ENCODE peak calls at places on chromosomes 5 and 9, in ten cellular contexts. A, W, N, E, M, Y, O, P, R and G are unnamed samples.

GRCh38 chr5:65978251-65978650 is 51.9 kb downstream of the ERBIN start:
- DNase-seq in Y (no peak), R (no peak), P (no peak), E (no peak), M (no peak), O (no peak), A (no peak), W (no peak), N (no peak), G (no peak)

GRCh38 chr9:76456202-76456926 is 2.6 kb upstream of the GCNT1 start:
- DNase-seq in O (peak; percentile 78), N (peak; percentile 89), M (no peak), A (no peak), R (peak; percentile 90), P (peak; percentile 41), W (no peak), E (no peak), Y (no peak), G (peak; percentile 14)

GRCh38 chr5:146828385-146828784 is 50.2 kb downstream of the PPP2R2B start:
- DNase-seq in E (no peak), A (no peak), P (no peak), O (no peak), W (no peak), M (no peak), Y (no peak), N (no peak), R (no peak), G (peak; percentile 65)

GRCh38 chr9:129613520-129614175 is 7.3 kb downstream of the C9orf50 start:
- DNase-seq in W (peak; percentile 80), R (peak; percentile 47), E (peak; percentile 50), N (no peak), Y (no peak), A (peak; percentile 73), M (no peak), O (no peak), P (no peak), G (no peak)

GRCh38 chr9:128714586-128715435 is 9.1 kb downstream of the ZDHHC12 start:
- DNase-seq in A (no peak), N (no peak), O (no peak), M (peak; percentile 14), E (peak; percentile 43), Y (no peak), W (peak; percentile 21), P (no peak), R (no peak), G (no peak)

GRCh38 chr9:108103294-108103693 is 613.7 kb upstream of the KLF4 start:
- DNase-seq in P (no peak), A (no peak), M (no peak), N (no peak), O (no peak), W (no peak), E (no peak), Y (no peak), R (no peak), G (peak; percentile 23)

GRCh38 chr5:163579729-163580128 is 74.3 kb downstream of the MAT2B start:
- DNase-seq in N (no peak), P (no peak), M (no peak), Y (no peak), R (no peak), W (no peak), O (no peak), E (no peak), A (no peak), G (no peak)

GRCh38 chr9:103361906-103362305 is 366.8 kb downstream of the CYLC2 start:
- DNase-seq in O (no peak), Y (no peak), W (no peak), E (no peak), M (no peak), R (no peak), P (no peak), N (no peak), A (no peak), G (no peak)

GRCh38 chr9:73515216-73515615 is 363.6 kb downstream of the ANXA1 start:
- DNase-seq in W (no peak), P (no peak), R (no peak), Y (no peak), E (no peak), N (no peak), A (no peak), M (no peak), O (no peak), G (no peak)

GRCh38 chr5:166880456-166880855 is 1411.0 kb upstream of the WWC1 start:
- DNase-seq in Y (no peak), R (no peak), M (no peak), O (no peak), P (no peak), E (no peak), N (no peak), A (no peak), W (no peak), G (no peak)

GRCh38 chr5:37774912-37775483 is 64.8 kb downstream of the GDNF start:
- DNase-seq in W (no peak), A (no peak), O (no peak), M (no peak), P (no peak), Y (no peak), R (no peak), N (peak; percentile 13), E (no peak), G (no peak)

GRCh38 chr9:12785251-12785880 is 10.5 kb downstream of the LURAP1L start:
- DNase-seq in P (no peak), N (no peak), W (peak; percentile 69), M (peak; percentile 61), E (peak; percentile 67), O (no peak), A (no peak), Y (peak; percentile 63), R (peak; percentile 53), G (no peak)

GRCh38 chr5:67221487-67222242 is 25.1 kb upstream of the CD180 start:
- DNase-seq in Y (no peak), A (no peak), E (no peak), N (no peak), M (no peak), W (no peak), O (no peak), P (peak; percentile 38), R (no peak), G (peak; percentile 71)

GRCh38 chr5:79508794-79509193 is 5.1 kb downstream of the HOMER1 start:
- DNase-seq in E (no peak), R (no peak), P (no peak), A (no peak), N (no peak), O (no peak), W (no peak), M (no peak), Y (no peak), G (no peak)

GRCh38 chr5:157820593-157821252 is 38.2 kb downstream of the CLINT1 start:
- DNase-seq in O (peak; percentile 46), E (no peak), R (peak; percentile 27), N (peak; percentile 64), M (no peak), A (no peak), W (no peak), Y (no peak), P (peak; percentile 27), G (peak; percentile 70)

GRCh38 chr5:33641722-33642505 is 201.1 kb downstream of the TARS1 start:
- DNase-seq in A (no peak), E (peak; percentile 30), Y (no peak), M (no peak), P (no peak), R (no peak), N (no peak), O (no peak), W (no peak), G (no peak)

GRCh38 chr5:84628918-84629317 is 244.2 kb upstream of the EDIL3 start:
- DNase-seq in Y (no peak), P (no peak), M (no peak), A (no peak), O (no peak), E (no peak), W (no peak), R (no peak), N (no peak), G (no peak)

GRCh38 chr5:17222679-17223078 is 5.2 kb downstream of the BASP1 start:
- DNase-seq in N (no peak), O (no peak), P (no peak), E (no peak), R (no peak), Y (no peak), M (no peak), A (no peak), W (no peak), G (peak; percentile 34)
- H3K4me1 ChIP-seq in N (no peaks in the 10 kb centered on the region), O (peaks cover 63% of the 10 kb centered on the region), P (no peaks in the 10 kb centered on the region), E (no peaks in the 10 kb centered on the region), R (peaks cover 10% of the 10 kb centered on the region), Y (peaks cover 10% of the 10 kb centered on the region), M (peaks cover 7% of the 10 kb centered on the region), A (no peaks in the 10 kb centered on the region), W (no peaks in the 10 kb centered on the region), G (peaks cover 25% of the 10 kb centered on the region)

GRCh38 chr9:113573959-113574352 is 110.4 kb downstream of the RGS3 start:
- DNase-seq in P (no peak), R (no peak), O (no peak), A (no peak), W (no peak), Y (no peak), N (no peak), E (no peak), M (no peak), G (no peak)
- H3K27me3 ChIP-seq in P (no peaks in the 10 kb centered on the region), R (no peaks in the 10 kb centered on the region), O (no peaks in the 10 kb centered on the region), A (no peaks in the 10 kb centered on the region), W (no peaks in the 10 kb centered on the region), Y (no peaks in the 10 kb centered on the region), N (no peaks in the 10 kb centered on the region), E (no peaks in the 10 kb centered on the region), M (no peaks in the 10 kb centered on the region), G (no peaks in the 10 kb centered on the region)

GRCh38 chr5:159240301-159240870 is 22.7 kb upstream of the UBLCP1 start:
- DNase-seq in Y (no peak), E (no peak), O (peak; percentile 98), R (no peak), P (no peak), W (no peak), A (no peak), N (no peak), M (no peak), G (no peak)
- H3K4me3 ChIP-seq in Y (no peak overlapping the region), E (no peak overlapping the region), O (no peak overlapping the region), R (no peak overlapping the region), P (no peak overlapping the region), W (no peak overlapping the region), A (no peak overlapping the region), N (no peak overlapping the region), M (no peak overlapping the region), G (no peak overlapping the region)

GRCh38 chr9:114386361-114386885 is 1.4 kb downstream of the AKNA start:
- DNase-seq in R (no peak), P (no peak), N (no peak), O (no peak), A (no peak), Y (no peak), W (no peak), E (no peak), M (no peak), G (no peak)

GRCh38 chr9:114388764-114389375 is 1.1 kb upstream of the AKNA start:
- DNase-seq in N (no peak), P (no peak), R (no peak), A (no peak), E (no peak), W (no peak), M (peak; percentile 38), Y (no peak), O (no peak), G (no peak)

GRCh38 chr9:114386886-114387677 is 700 bp downstream of the AKNA start:
- DNase-seq in Y (no peak), R (no peak), P (no peak), O (peak; percentile 3), A (peak; percentile 83), E (peak; percentile 86), W (peak; percentile 78), M (peak; percentile 65), N (no peak), G (no peak)

GRCh38 chr9:114389612-114390368 is 2.0 kb upstream of the AKNA start:
- DNase-seq in O (no peak), A (no peak), W (no peak), R (no peak), N (no peak), P (no peak), Y (no peak), M (no peak), E (no peak), G (no peak)

GRCh38 chr9:114387678-114388431 is at the start of gene AKNA:
- DNase-seq in Y (peak; percentile 79), A (peak; percentile 91), M (peak; percentile 86), W (peak; percentile 92), N (no peak), O (peak; percentile 63), E (peak; percentile 94), R (peak; percentile 45), P (peak; percentile 87), G (peak; percentile 88)
- H3K4me1 ChIP-seq in Y (peaks cover 25% of the 10 kb centered on the region), A (peaks cover 67% of the 10 kb centered on the region), M (peaks cover 99% of the 10 kb centered on the region), W (no peaks in the 10 kb centered on the region), N (peaks cover 47% of the 10 kb centered on the region), O (peaks cover 44% of the 10 kb centered on the region), E (peaks cover 35% of the 10 kb centered on the region), R (peaks cover 17% of the 10 kb centered on the region), P (peaks cover 71% of the 10 kb centered on the region), G (peaks cover 46% of the 10 kb centered on the region)